ENCODE peak calls at places on chromosomes 13 and 19, in six cellular contexts. S is mucosa of descending colon, T is psoas muscle, E is progenitor cell of endocrine pancreas, D is endothelial cell, Q is heart left ventricle. C is an unnamed sample.

GRCh38 chr19:30363073-30363472 is 9.1 kb upstream of the ZNF536 start:
- DNase-seq in S (no peak), D (no peak), T (no peak), Q (no peak), E (no peak), C (no peak)

GRCh38 chr13:42272115-42272756 is at the start of gene AKAP11:
- DNase-seq in T (peak; percentile 45), S (peak; percentile 77), Q (peak; percentile 60), D (peak; percentile 61), E (peak; percentile 48), C (no peak)

GRCh38 chr13:75505966-75506365 is 24.0 kb upstream of the TBC1D4 start:
- DNase-seq in T (no peak), D (no peak), S (no peak), E (no peak), Q (no peak), C (no peak)

GRCh38 chr19:29271341-29271740 is 58.4 kb upstream of the UQCRFS1 start:
- DNase-seq in T (no peak), D (no peak), S (no peak), E (no peak), Q (no peak), C (no peak)

GRCh38 chr13:29507356-29507755 is 88.1 kb downstream of the SLC7A1 start:
- DNase-seq in T (no peak), S (no peak), D (no peak), Q (no peak), E (no peak), C (no peak)

GRCh38 chr13:54975676-54976075 is 1947.1 kb downstream of the OLFM4 start:
- DNase-seq in Q (no peak), D (no peak), S (no peak), E (no peak), T (no peak), C (no peak)

GRCh38 chr13:43786766-43787517 is at the start of gene ENOX1:
- DNase-seq in E (peak; percentile 46), S (peak; percentile 55), T (peak; percentile 62), Q (peak; percentile 79), D (peak; percentile 61), C (peak; percentile 75)

GRCh38 chr13:31328549-31329229 is 128.9 kb downstream of the B3GLCT start:
- DNase-seq in S (no peak), Q (no peak), D (no peak), E (no peak), T (no peak), C (no peak)

GRCh38 chr19:1252818-1253513 is 4.6 kb downstream of the MIDN start:
- DNase-seq in Q (peak; percentile 88), E (no peak), T (peak; percentile 91), D (no peak), S (peak; percentile 96), C (no peak)

GRCh38 chr13:77397636-77398035 is 70.7 kb upstream of the MYCBP2 start:
- DNase-seq in T (no peak), Q (no peak), D (no peak), E (no peak), S (no peak), C (no peak)

DNA sequence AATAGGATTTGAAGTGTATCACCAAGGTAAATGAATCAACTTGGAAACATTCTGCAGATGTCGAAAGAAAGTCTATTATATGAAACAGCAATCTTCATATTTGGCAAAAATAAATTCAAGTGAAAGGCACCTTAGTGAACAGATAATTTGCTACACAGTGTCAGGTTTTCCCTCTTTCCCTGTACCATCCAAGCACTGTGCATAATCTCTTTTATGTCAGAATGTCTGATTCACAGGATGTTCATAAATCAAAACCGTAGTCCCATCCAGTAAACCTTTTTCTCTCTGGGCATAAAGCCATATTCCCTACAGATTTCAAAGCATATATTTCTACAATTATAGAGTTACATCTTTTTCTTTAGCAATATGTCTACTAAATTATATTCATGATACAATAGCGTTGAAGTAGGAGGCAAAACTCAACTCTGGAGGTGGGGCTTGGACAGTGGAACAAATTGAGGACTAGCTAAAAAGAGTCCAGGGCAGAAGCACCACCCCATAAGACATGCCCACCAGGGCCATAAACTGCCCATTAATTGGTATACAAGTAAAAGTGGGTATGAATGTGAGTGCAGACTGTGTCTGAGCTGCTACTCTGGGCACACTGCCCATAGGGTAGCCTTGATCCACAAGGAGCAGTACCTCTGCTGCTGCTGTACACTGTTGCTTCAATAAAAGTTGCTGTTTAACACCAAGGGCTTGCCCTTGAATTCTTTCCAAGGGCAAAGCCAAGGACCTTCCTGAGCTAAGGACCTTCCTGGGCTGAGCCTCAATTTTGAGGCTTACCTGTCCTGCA is 72.1 kb upstream of the MYCBP2 start:
- DNase-seq in Q (no peak), T (no peak), S (no peak), D (no peak), E (no peak), C (no peak)
- TF ChIP-seq CTCF in Q (no peak), T (no peak), S (no peak), D (no peak), E (no peak), C (no peak)

GRCh38 chr13:32647926-32648325 is 61.7 kb downstream of the PDS5B start:
- DNase-seq in Q (no peak), S (no peak), D (no peak), E (no peak), T (no peak), C (no peak)

GRCh38 chr13:32645854-32646253 is 59.6 kb downstream of the PDS5B start:
- DNase-seq in T (no peak), D (no peak), S (no peak), Q (no peak), E (no peak), C (no peak)

GRCh38 chr13:32650705-32651311 is 64.6 kb downstream of the PDS5B start:
- DNase-seq in Q (peak; percentile 41), E (no peak), T (no peak), S (no peak), D (peak; percentile 59), C (no peak)
- TF ChIP-seq CTCF in Q (peak; percentile 52), E (peak; percentile 85), T (peak; percentile 64), S (no peak), D (peak; percentile 69), C (peak; percentile 23)

DNA sequence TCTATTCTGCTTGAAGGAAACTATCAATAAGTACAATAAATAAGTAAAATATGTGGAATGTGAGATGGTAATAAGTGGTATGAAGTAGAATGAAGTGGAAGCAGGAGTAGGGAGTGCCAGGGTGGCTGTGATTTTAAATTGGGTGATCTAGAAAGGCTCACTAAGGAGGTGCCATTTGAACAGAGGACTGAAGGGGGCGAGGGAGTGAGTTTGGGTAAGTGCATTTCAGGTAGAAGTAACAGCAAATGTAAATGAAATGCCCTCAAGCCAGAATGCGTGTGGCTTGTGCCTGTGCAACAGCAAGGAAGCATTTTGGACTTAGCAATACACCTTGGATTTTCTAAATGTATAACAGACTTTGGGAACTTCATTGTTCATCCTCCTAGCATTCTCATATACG is 77.1 kb downstream of the CCNA1 start:
- DNase-seq in E (no peak), D (peak; percentile 12), S (no peak), Q (no peak), T (no peak), C (no peak)
- TF ChIP-seq CTCF in E (peak; percentile 31), D (no peak), S (no peak), Q (no peak), T (no peak), C (peak; percentile 15)

GRCh38 chr13:22256111-22256639 is 585.3 kb downstream of the FGF9 start:
- DNase-seq in T (no peak), D (no peak), Q (no peak), E (no peak), S (no peak), C (no peak)
- TF ChIP-seq CTCF in T (no peak), D (peak; percentile 53), Q (no peak), E (peak; percentile 40), S (no peak), C (no peak)

DNA sequence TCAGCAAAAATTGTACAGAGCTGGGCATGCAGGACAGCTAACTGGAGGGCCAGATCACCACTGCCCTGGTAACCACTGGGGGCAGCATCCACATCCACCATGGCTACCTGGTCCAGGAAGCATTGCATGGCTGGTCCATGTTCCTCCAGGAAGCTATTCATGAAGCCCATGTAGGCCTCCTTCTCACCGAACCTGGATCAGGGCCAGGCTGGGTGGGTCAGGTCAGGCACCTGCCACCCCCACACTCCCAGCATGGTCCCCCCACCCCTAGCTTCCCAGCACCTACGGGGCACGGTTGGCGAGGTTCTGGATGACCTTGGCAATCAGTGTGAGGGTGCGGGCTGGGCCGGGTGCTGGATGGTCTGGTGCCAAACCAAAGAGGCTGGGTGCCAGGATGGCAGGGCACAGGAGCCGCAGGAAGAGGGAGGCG is 4.6 kb upstream of the WIZ start:
- DNase-seq in Q (no peak), S (no peak), T (no peak), D (no peak), E (no peak), C (no peak)
- TF ChIP-seq CTCF in Q (no peak), S (no peak), T (peak; percentile 15), D (no peak), E (peak; percentile 38), C (no peak)

GRCh38 chr19:9565900-9566705 is 18.2 kb downstream of the ZNF121 start:
- DNase-seq in D (no peak), E (no peak), T (no peak), S (no peak), Q (no peak), C (no peak)

GRCh38 chr19:9566729-9567128 is 17.6 kb downstream of the ZNF121 start:
- DNase-seq in E (no peak), D (no peak), Q (no peak), S (no peak), T (no peak), C (no peak)

GRCh38 chr19:9570255-9570654 is 14.0 kb downstream of the ZNF121 start:
- DNase-seq in T (no peak), S (no peak), D (no peak), Q (no peak), E (no peak), C (no peak)
- TF ChIP-seq CTCF in T (no peak), S (no peak), D (no peak), Q (no peak), E (no peak), C (no peak)

GRCh38 chr13:110442946-110443632 is 118.4 kb downstream of the RAB20 start:
- DNase-seq in T (no peak), Q (no peak), S (no peak), D (no peak), E (no peak), C (no peak)
- TF ChIP-seq CTCF in T (no peak), Q (no peak), S (no peak), D (no peak), E (no peak), C (no peak)

DNA sequence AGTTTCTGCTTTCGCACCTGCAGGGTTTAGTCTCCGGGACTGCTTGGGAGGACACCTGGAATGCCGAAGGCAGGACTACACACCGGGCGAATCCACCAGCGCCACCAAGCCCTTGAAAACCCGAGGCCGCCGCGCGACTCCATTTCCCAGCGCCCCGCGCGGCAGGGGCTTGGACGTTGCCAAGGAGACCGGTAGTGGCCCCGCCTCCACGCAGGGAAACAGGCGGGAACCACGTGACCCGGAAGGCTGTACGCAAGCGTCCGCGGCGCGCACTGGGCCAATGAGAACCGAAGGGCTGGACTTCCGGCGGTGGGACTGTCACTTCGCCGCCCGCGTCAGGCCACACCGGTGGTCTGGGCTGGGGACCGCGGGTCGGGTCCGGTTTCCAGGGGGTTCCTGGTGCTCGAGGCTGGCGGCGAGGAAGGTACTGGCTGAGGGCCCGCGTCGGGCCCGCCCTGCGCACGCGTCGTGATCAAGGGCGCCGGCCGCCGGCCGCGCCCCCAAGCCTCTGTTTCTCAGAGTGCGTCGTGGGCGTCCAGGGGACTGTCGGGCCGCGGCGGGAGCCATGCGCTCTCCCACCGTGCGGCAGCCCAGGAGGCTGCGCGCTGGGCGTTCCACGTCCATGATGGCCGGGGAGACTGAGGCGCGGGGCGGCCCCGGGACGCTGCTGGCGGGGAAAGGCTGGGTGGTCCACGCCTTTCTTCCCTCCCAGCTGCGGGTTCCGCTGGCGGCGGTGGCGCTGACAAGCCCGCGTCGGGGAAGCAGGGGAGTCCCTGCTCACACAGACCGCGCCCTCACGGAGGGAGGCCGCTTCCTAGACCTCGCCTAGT is at the start of gene ZNF324:
- DNase-seq in Q (peak; percentile 99), D (peak; percentile 97), E (peak; percentile 96), S (peak; percentile 99), T (peak; percentile 99), C (peak; percentile 98)
- TF ChIP-seq CTCF in Q (no peak), D (no peak), E (no peak), S (peak; percentile 8), T (no peak), C (no peak)

C was measured in mesothelial cell of epicardium.